ENCODE peak calls at places on chromosomes 7 and 10, in seven cellular contexts. G is GM23338, W is tibial artery, X is aorta, V is transverse colon, I is heart right ventricle, S is PC-9. Q is an unnamed sample.
A peak's percentile ranks its signal among the peaks of the same experiment; 100 is the strongest.

GRCh38 chr7:2978403-2978802 is 65.3 kb downstream of the CARD11 start:
- DNase-seq in G (peak; percentile 76), W (no peak), X (no peak), V (peak; percentile 85), I (no peak), S (no peak), Q (peak; percentile 83)

GRCh38 chr7:2945171-2945570 is 98.5 kb downstream of the CARD11 start:
- DNase-seq in G (no peak), W (no peak), X (peak; percentile 20), V (no peak), I (no peak), S (no peak), Q (peak; percentile 6)

GRCh38 chr7:97004931-97005763 is at the start of gene DLX6:
- DNase-seq in G (peak; percentile 96), W (no peak), X (no peak), V (peak; percentile 38), I (no peak), S (no peak), Q (no peak)

GRCh38 chr10:13450078-13450477 is 78.7 kb downstream of the BEND7 start:
- DNase-seq in G (no peak), W (no peak), X (no peak), V (no peak), I (no peak), S (no peak), Q (no peak)

GRCh38 chr7:28984631-28985030 is 26.5 kb upstream of the TRIL start:
- DNase-seq in G (peak; percentile 49), W (peak; percentile 66), X (no peak), V (peak; percentile 26), I (no peak), S (no peak), Q (peak; percentile 53)

GRCh38 chr10:49605177-49605938 is 4.8 kb upstream of the SLC18A3 start:
- DNase-seq in G (no peak), W (no peak), X (no peak), V (no peak), I (no peak), S (no peak), Q (no peak)

GRCh38 chr7:41058986-41059741 is 643.7 kb downstream of the INHBA start:
- DNase-seq in G (peak; percentile 67), W (no peak), X (no peak), V (no peak), I (no peak), S (peak; percentile 44), Q (no peak)

GRCh38 chr7:38757946-38758345 is 126.8 kb upstream of the AMPH start:
- DNase-seq in G (no peak), W (no peak), X (no peak), V (no peak), I (no peak), S (no peak), Q (no peak)

GRCh38 chr10:13100349-13101294 is 659 bp downstream of the OPTN start:
- DNase-seq in G (peak; percentile 53), W (no peak), X (no peak), V (peak; percentile 43), I (no peak), S (peak; percentile 26), Q (no peak)

GRCh38 chr10:91313761-91314520 is 93.5 kb downstream of the PCGF5 start:
- DNase-seq in G (no peak), W (no peak), X (no peak), V (no peak), I (no peak), S (no peak), Q (no peak)

GRCh38 chr10:102581401-102581800 is 62.9 kb upstream of the TRIM8 start:
- DNase-seq in G (no peak), W (no peak), X (no peak), V (no peak), I (no peak), S (no peak), Q (no peak)

GRCh38 chr10:43294241-43294658 is 27.4 kb upstream of the RASGEF1A start:
- DNase-seq in G (no peak), W (no peak), X (no peak), V (no peak), I (no peak), S (no peak), Q (no peak)

GRCh38 chr7:87784424-87784823 is 91.7 kb downstream of the SLC25A40 start:
- DNase-seq in G (peak; percentile 10), W (no peak), X (no peak), V (no peak), I (no peak), S (no peak), Q (no peak)

GRCh38 chr10:30219977-30220751 is 128.9 kb downstream of the MTPAP start:
- DNase-seq in G (no peak), W (peak; percentile 34), X (no peak), V (no peak), I (no peak), S (peak; percentile 46), Q (peak; percentile 47)

GRCh38 chr7:24752073-24752800 is 5.0 kb downstream of the GSDME start:
- DNase-seq in G (peak; percentile 28), W (no peak), X (no peak), V (no peak), I (no peak), S (no peak), Q (no peak)

GRCh38 chr10:86655596-86655995 is 1.2 kb downstream of the OPN4 start:
- DNase-seq in G (no peak), W (peak; percentile 6), X (peak; percentile 59), V (peak; percentile 1), I (no peak), S (no peak), Q (peak; percentile 20)

DNA sequence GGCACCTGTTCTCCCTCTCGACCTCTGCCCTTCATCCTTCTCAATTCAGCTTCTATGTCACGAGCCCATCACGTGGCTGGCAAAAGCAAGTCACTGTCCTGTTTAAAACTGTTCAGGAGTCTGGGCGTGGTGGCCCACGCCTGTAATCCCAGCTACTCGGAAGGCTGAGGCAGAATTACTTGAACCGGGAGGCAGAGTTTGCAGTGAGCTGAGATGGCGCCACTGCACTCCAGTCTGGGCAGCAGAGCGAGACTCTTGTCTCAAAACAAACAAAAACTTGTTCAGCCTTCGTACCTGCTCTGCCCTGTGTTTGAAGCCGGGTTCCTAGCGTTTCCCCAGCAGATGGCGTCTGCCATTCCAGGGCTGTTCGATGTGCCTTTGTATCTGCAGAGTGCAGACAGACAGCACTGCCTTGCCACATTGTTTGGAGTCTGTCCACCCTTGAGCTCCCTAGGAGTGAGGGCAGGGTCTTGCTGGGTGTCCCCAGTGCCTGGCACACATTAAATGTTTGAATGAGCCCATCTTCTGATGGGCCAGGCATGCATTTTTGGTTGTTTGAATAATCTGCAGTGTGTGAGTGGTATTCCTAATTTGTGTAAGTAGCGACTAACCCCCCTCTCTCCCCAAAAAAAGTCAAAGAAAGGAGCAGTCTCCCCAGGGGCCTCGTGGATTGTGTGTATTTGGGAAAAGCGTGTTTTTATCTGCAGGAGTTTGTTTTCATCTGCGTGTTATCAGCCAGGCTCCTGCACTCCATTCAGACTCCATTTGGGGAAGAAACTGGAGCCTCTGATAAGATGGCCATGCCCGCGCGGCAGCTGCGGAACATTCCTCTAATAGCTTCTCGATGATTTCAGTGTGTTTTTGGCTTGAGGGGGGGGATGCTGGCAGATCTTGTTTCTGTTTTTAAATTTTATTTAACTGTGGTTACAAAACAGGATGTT is 61.2 kb downstream of the DNAJB6 start:
- DNase-seq in G (peak; percentile 73), W (peak; percentile 52), X (peak; percentile 80), V (peak; percentile 25), I (peak; percentile 62), S (no peak), Q (peak; percentile 58)
- H3K27ac ChIP-seq in G (peak overlapping the region; percentile 91), W (peak overlapping the region; percentile 64), X (peak overlapping the region; percentile 38), V (peak overlapping the region; percentile 6), I (peak overlapping the region; percentile 65), S (no peak overlapping the region), Q (peak overlapping the region; percentile 76)

DNA sequence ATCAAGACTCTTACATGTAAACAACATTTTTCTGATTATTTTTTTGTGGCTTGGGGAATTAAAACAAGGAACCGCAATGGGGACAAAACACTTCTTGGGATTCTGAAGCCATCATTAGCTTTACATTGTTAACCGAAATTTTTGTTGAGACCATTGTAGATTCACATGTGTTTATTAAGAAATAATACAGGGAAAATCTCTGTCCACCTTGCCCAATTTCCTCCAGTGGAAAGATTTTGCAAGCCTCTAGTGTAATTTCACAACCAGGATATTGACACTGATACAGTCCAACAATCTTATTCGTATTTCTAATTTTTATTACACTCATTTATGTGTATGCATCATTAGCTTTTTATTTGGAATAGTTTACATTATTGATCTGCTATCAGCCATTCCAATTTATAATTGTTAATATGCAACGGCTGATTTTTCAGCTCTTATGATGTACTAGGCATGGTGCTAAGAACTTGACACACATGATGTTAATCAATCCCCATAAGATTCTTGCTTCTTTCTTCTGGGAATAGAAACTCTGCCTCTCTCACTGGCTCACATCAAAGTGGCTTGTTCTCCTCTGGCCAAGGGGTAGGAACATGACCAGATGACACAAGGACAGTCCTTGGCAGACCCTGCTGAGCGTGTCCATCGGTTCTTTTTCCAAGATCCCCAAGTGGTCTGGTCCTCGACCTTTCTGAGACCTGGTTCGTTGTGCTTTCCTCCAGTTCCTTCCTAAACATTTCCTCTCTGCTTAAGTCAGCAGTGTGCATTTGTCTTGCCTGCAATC is 137.6 kb downstream of the ADAM12 start:
- DNase-seq in G (no peak), W (no peak), X (no peak), V (no peak), I (no peak), S (no peak), Q (no peak)
- H3K4me1 ChIP-seq in G (peaks cover 9% of the 10 kb centered on the region), W (peaks cover 22% of the 10 kb centered on the region), X (peaks cover 4% of the 10 kb centered on the region), V (no peaks in the 10 kb centered on the region), I (peaks cover 7% of the 10 kb centered on the region), S (peaks cover 19% of the 10 kb centered on the region), Q (no peaks in the 10 kb centered on the region)

GRCh38 chr7:135160858-135161653 is 9.5 kb downstream of the CYREN start:
- DNase-seq in G (peak; percentile 32), W (no peak), X (no peak), V (no peak), I (peak; percentile 40), S (no peak), Q (no peak)
- H3K36me3 ChIP-seq in G (peaks cover 16% of the 10 kb centered on the region), W (peaks cover 18% of the 10 kb centered on the region), X (no peaks in the 10 kb centered on the region), V (no peaks in the 10 kb centered on the region), I (peaks cover 18% of the 10 kb centered on the region), S (peaks cover 14% of the 10 kb centered on the region), Q (peaks cover 27% of the 10 kb centered on the region)

DNA sequence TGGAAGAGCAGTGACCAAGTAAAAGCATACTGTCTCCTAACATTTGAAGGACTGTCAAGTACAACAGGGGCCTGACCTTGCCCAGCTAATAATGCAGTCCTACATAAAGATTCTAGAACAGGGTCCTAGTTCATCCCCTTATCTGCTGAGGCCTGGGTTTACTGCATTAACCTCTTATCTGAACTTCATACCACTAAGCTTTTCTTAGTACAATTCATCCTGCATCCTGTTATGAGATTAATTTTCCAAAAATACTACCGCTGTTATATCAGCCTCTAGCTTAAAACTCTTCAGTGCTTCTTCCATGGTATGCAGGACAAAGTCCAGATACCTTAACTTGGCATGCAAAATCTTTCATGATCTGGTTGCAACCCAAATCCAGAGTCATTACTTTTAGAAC is 72.5 kb downstream of the CHRM2 start:
- DNase-seq in G (no peak), W (no peak), X (no peak), V (no peak), I (no peak), S (no peak), Q (no peak)
- H3K27ac ChIP-seq in G (no peak overlapping the region), W (no peak overlapping the region), X (no peak overlapping the region), V (no peak overlapping the region), I (peak overlapping the region; percentile 16), S (no peak overlapping the region), Q (no peak overlapping the region)

Q was measured in lower lobe of right lung.